ENCODE peak calls at places on chromosomes 3 and 15, in six cellular contexts. A, R, K, U, H and I are unnamed samples.

GRCh38 chr3:30611613-30612421 is 5.4 kb downstream of the TGFBR2 start:
- DNase-seq in A (peak; percentile 61), R (no peak), K (peak; percentile 60), U (no peak), H (peak; percentile 70), I (peak; percentile 47)

GRCh38 chr3:46187876-46188275 is 20.2 kb downstream of the CCR1 start:
- DNase-seq in A (peak; percentile 55), R (no peak), K (peak; percentile 58), U (no peak), H (peak; percentile 45), I (no peak)

GRCh38 chr3:46960801-46961200 is 15.7 kb downstream of the CCDC12 start:
- DNase-seq in A (no peak), R (no peak), K (no peak), U (no peak), H (no peak), I (no peak)

GRCh38 chr3:44992555-44993470 is 16.8 kb downstream of the EXOSC7 start:
- DNase-seq in A (peak; percentile 47), R (no peak), K (no peak), U (no peak), H (peak; percentile 70), I (peak; percentile 56)

GRCh38 chr15:31295660-31296059 is 31.0 kb upstream of the KLF13 start:
- DNase-seq in A (no peak), R (no peak), K (no peak), U (no peak), H (no peak), I (no peak)

GRCh38 chr3:38147434-38147833 is 9.0 kb downstream of the MYD88 start:
- DNase-seq in A (no peak), R (no peak), K (no peak), U (no peak), H (no peak), I (no peak)

GRCh38 chr15:101490922-101491738 is 1.6 kb upstream of the PCSK6 start:
- DNase-seq in A (no peak), R (no peak), K (no peak), U (no peak), H (no peak), I (no peak)

GRCh38 chr15:101608182-101608581 is 44.0 kb downstream of the TM2D3 start:
- DNase-seq in A (no peak), R (no peak), K (no peak), U (no peak), H (no peak), I (peak; percentile 49)

GRCh38 chr15:89209057-89209456 is 12.3 kb downstream of the RLBP1 start:
- DNase-seq in A (no peak), R (no peak), K (no peak), U (no peak), H (no peak), I (no peak)

GRCh38 chr15:39133201-39133600 is 447.7 kb upstream of the THBS1 start:
- DNase-seq in A (peak; percentile 97), R (no peak), K (peak; percentile 91), U (no peak), H (peak; percentile 92), I (no peak)

GRCh38 chr3:168205451-168205850 is 109.7 kb upstream of the GOLIM4 start:
- DNase-seq in A (no peak), R (no peak), K (no peak), U (no peak), H (no peak), I (no peak)

GRCh38 chr3:49171119-49171774 is at the start of gene KLHDC8B:
- DNase-seq in A (peak; percentile 94), R (peak; percentile 89), K (peak; percentile 81), U (peak; percentile 59), H (peak; percentile 90), I (peak; percentile 95)

GRCh38 chr3:193708270-193708669 is 115.3 kb downstream of the OPA1 start:
- DNase-seq in A (no peak), R (no peak), K (no peak), U (no peak), H (no peak), I (no peak)

GRCh38 chr3:119659584-119660291 is 651 bp downstream of the POPDC2 start:
- DNase-seq in A (no peak), R (no peak), K (no peak), U (no peak), H (no peak), I (no peak)

GRCh38 chr3:169362261-169362660 is 301.3 kb downstream of the MECOM start:
- DNase-seq in A (no peak), R (no peak), K (peak; percentile 40), U (no peak), H (no peak), I (no peak)

GRCh38 chr3:61730058-61730457 is 168.7 kb downstream of the PTPRG start:
- DNase-seq in A (no peak), R (no peak), K (no peak), U (no peak), H (no peak), I (no peak)

GRCh38 chr15:99981839-99982658 is 248.8 kb upstream of the LYSMD4 start:
- DNase-seq in A (no peak), R (no peak), K (no peak), U (no peak), H (no peak), I (peak; percentile 68)

GRCh38 chr3:173622156-173622555 is 224.6 kb downstream of the NLGN1 start:
- DNase-seq in A (no peak), R (no peak), K (peak; percentile 29), U (no peak), H (no peak), I (no peak)

GRCh38 chr3:14780927-14781507 is 37.7 kb upstream of the FGD5 start:
- DNase-seq in A (peak; percentile 43), R (peak; percentile 24), K (peak; percentile 30), U (peak; percentile 70), H (peak; percentile 72), I (peak; percentile 88)

DNA sequence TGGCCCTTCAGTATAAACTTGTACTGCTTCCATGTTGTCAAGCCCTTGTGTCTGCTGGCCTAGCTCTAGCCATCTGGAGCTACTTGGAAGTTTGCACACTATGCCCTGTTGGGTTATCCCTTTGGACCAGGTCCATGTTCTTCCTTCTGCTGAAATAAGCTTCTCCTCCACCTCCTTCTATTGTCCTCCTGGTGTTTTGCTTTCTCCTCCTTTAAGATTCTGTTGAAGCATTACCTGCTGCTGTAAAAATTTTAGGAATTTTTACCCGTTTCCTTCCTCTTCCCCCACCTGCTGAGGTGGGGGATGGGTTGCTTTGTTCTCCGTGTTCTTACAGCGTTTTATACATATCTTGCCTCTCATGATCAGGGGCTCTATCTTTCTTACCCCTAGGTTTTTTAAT is 51.7 kb downstream of the SH3GL3 start:
- DNase-seq in A (no peak), R (no peak), K (no peak), U (peak; percentile 66), H (peak; percentile 15), I (peak; percentile 97)
- H2BK5ac ChIP-seq in A (no peak overlapping the region), R (no peak overlapping the region), K (no peak overlapping the region), U (peak overlapping the region; percentile 94), H (peak overlapping the region; percentile 54), I (peak overlapping the region; percentile 84)

GRCh38 chr3:70992557-70992956 is 591.0 kb downstream of the FOXP1 start:
- DNase-seq in A (no peak), R (no peak), K (peak; percentile 60), U (no peak), H (no peak), I (no peak)

GRCh38 chr3:70992131-70992530 is 591.4 kb downstream of the FOXP1 start:
- DNase-seq in A (no peak), R (no peak), K (peak; percentile 83), U (no peak), H (no peak), I (no peak)

GRCh38 chr3:70999730-71000129 is 583.8 kb downstream of the FOXP1 start:
- DNase-seq in A (peak; percentile 71), R (no peak), K (peak; percentile 82), U (no peak), H (peak; percentile 25), I (no peak)

GRCh38 chr3:70994644-70995043 is 588.9 kb downstream of the FOXP1 start:
- DNase-seq in A (no peak), R (no peak), K (no peak), U (no peak), H (no peak), I (no peak)

DNA sequence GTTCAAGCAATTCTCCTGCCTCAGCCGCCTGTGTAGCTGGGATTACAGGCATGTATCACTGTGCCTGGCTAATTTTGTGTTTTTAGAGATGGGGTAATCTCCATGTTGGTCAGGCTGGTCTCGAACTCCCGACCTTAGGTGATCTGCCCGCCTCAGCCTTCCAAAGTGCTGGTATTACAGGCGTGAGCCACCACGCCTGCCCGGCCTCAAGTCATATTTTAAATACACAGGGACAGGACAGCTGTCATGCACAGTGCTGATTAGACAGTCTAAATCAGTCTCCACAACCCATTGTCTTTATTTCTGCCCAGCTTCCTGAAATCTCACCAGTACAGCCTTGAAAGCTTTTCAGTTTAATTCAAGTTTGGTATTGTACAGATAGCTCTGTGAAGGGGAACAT is 587.4 kb downstream of the FOXP1 start:
- DNase-seq in A (no peak), R (no peak), K (no peak), U (no peak), H (no peak), I (no peak)
- H3K36me3 ChIP-seq in A (peaks cover 78% of the 10 kb centered on the region), R (peaks cover 31% of the 10 kb centered on the region), K (peaks cover 41% of the 10 kb centered on the region), U (no peaks in the 10 kb centered on the region), H (no peaks in the 10 kb centered on the region), I (no peaks in the 10 kb centered on the region)

GRCh38 chr15:44426975-44427755 is at the start of gene CTDSPL2:
- DNase-seq in A (peak; percentile 99), R (peak; percentile 97), K (peak; percentile 98), U (peak; percentile 98), H (peak; percentile 99), I (peak; percentile 99)

DNA sequence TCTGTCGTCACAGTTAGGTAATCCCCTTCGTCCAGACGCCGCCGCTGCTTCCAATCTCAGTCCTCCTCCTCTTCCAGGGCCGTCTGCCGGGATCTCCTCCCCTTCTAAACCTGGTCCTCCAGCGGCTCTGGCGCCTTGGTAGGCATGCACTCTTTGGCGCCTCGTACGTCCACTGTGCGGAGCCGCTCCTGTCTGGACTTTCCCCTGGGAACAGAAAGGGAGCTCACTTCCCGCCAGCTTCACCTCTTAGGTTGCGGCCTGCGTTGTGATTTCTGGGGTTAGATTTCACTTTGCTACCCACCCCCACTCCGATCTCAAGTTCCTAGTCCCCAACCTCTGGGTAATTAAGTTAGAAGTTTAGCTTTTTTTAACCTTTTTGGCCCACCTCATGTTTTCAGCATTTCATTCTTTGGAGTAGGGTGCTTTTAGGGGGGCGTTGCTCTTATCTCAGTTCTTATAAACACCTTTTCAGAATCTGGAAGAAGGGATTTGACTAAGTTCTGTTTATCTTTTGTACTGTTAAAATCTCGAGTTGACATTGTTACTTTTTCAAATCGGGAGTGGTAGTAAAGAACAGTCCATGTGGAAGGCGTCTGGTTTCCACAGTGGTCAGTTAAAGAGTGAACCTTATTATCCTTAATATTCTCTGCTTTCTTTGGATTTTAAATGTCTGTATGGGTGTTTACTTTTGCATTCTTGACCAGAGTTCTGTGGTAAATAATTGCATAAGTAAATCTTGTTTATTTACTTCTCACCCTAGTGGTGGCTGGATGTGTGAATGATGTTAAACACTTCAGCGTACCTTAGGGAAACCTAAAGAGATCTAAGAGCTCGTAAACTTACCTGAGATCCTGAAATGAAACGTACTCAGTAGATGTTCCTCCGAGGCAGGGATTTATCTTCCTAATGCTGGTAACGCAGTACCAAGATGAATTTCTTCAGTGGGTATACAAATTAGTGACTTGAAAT is 611 bp downstream of the CTDSPL2 start:
- DNase-seq in A (peak; percentile 47), R (no peak), K (peak; percentile 65), U (peak; percentile 15), H (peak; percentile 87), I (peak; percentile 65)
- H2BK5ac ChIP-seq in A (no peak overlapping the region), R (no peak overlapping the region), K (peak overlapping the region; percentile 96), U (peak overlapping the region; percentile 99), H (peak overlapping the region; percentile 65), I (peak overlapping the region; percentile 80)

DNA sequence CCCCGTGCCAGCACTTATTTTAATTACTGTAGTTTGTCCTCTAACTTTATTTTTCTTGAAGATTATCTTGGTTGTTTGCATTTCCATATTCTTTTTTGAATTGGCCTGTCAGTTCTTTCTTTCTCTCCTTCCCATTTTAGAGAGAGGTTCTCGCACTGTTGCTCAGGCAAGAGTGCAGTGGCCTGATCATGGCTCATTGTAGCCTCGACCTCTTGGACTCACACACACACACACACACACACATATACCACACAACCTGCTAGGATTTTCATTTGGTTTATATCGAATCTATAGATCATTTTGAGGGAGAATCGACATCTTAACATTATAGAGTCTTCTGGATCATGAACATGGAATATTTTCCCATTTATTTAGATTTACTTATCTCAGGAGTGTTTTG is 8.7 kb downstream of the FEM1B start:
- DNase-seq in A (no peak), R (no peak), K (no peak), U (no peak), H (no peak), I (no peak)
- H3K36me3 ChIP-seq in A (peaks cover 45% of the 10 kb centered on the region), R (peaks cover 69% of the 10 kb centered on the region), K (peaks cover 21% of the 10 kb centered on the region), U (peaks cover 33% of the 10 kb centered on the region), H (peaks cover 20% of the 10 kb centered on the region), I (no peaks in the 10 kb centered on the region)